ENCODE peak calls at places on chromosomes 1 and 21, in seven cellular contexts. S, O, W, N, Y, L and I are unnamed samples.

GRCh38 chr21:25385912-25386474 is 221.3 kb downstream of the MRPL39 start:
- DNase-seq in S (peak; percentile 64), O (no peak), W (no peak), N (peak; percentile 77), Y (peak; percentile 47), L (no peak), I (no peak)

GRCh38 chr1:17228619-17229018 is 20.3 kb upstream of the PADI3 start:
- DNase-seq in S (no peak), O (no peak), W (peak; percentile 40), N (no peak), Y (no peak), L (no peak), I (no peak)

GRCh38 chr1:106699436-106699835 is 357.0 kb upstream of the PRMT6 start:
- DNase-seq in S (no peak), O (no peak), W (no peak), N (no peak), Y (no peak), L (no peak), I (no peak)

GRCh38 chr1:201495447-201496295 is 11.3 kb downstream of the CSRP1 start:
- DNase-seq in S (no peak), O (peak; percentile 74), W (peak; percentile 63), N (peak; percentile 97), Y (no peak), L (peak; percentile 82), I (no peak)

GRCh38 chr1:94992161-94992560 is 65.3 kb upstream of the CNN3 start:
- DNase-seq in S (no peak), O (no peak), W (no peak), N (no peak), Y (no peak), L (no peak), I (no peak)

GRCh38 chr1:14602131-14602530 is 3.6 kb downstream of the KAZN start:
- DNase-seq in S (peak; percentile 17), O (peak; percentile 39), W (peak; percentile 22), N (peak; percentile 70), Y (no peak), L (no peak), I (no peak)

GRCh38 chr1:107530543-107530942 is 389.7 kb downstream of the NTNG1 start:
- DNase-seq in S (peak; percentile 13), O (no peak), W (no peak), N (no peak), Y (no peak), L (no peak), I (peak; percentile 12)

GRCh38 chr1:76867342-76868130 is at the start of gene ST6GALNAC5:
- DNase-seq in S (peak; percentile 16), O (no peak), W (no peak), N (peak; percentile 48), Y (no peak), L (no peak), I (no peak)

GRCh38 chr1:159197767-159198557 is 6.7 kb upstream of the ACKR1 start:
- DNase-seq in S (peak; percentile 76), O (peak; percentile 44), W (peak; percentile 42), N (peak; percentile 85), Y (peak; percentile 26), L (peak; percentile 31), I (peak; percentile 6)

GRCh38 chr1:228058172-228058980 is 24.1 kb upstream of the ARF1 start:
- DNase-seq in S (no peak), O (no peak), W (peak; percentile 21), N (no peak), Y (no peak), L (no peak), I (no peak)

GRCh38 chr1:48498096-48498791 is 26.2 kb upstream of the SPATA6 start:
- DNase-seq in S (peak; percentile 75), O (peak; percentile 76), W (peak; percentile 84), N (peak; percentile 86), Y (peak; percentile 48), L (peak; percentile 80), I (no peak)

GRCh38 chr1:46804027-46804889 is 5.4 kb downstream of the CYP4B1 start:
- DNase-seq in S (no peak), O (peak; percentile 52), W (no peak), N (no peak), Y (no peak), L (peak; percentile 40), I (no peak)

GRCh38 chr1:163346326-163346870 is 24.6 kb downstream of the NUF2 start:
- DNase-seq in S (no peak), O (no peak), W (no peak), N (no peak), Y (no peak), L (no peak), I (no peak)

GRCh38 chr1:117826551-117827078 is 102.8 kb downstream of the GDAP2 start:
- DNase-seq in S (peak; percentile 83), O (peak; percentile 44), W (no peak), N (peak; percentile 69), Y (peak; percentile 69), L (peak; percentile 27), I (peak; percentile 96)

GRCh38 chr1:87180682-87181081 is 148.0 kb upstream of the LMO4 start:
- DNase-seq in S (no peak), O (no peak), W (no peak), N (no peak), Y (no peak), L (peak; percentile 19), I (no peak)

GRCh38 chr1:27348861-27349783 is 7.3 kb downstream of the SYTL1 start:
- DNase-seq in S (peak; percentile 41), O (no peak), W (peak; percentile 83), N (peak; percentile 31), Y (no peak), L (no peak), I (no peak)

GRCh38 chr1:225866061-225866844 is 15.9 kb downstream of the TMEM63A start:
- DNase-seq in S (peak; percentile 83), O (no peak), W (no peak), N (peak; percentile 85), Y (peak; percentile 30), L (no peak), I (no peak)

GRCh38 chr1:66613187-66613586 is 79.2 kb downstream of the SGIP1 start:
- DNase-seq in S (peak; percentile 33), O (no peak), W (no peak), N (peak; percentile 27), Y (no peak), L (no peak), I (no peak)

GRCh38 chr1:110455151-110455550 is 4.2 kb downstream of the PROK1 start:
- DNase-seq in S (no peak), O (no peak), W (no peak), N (peak; percentile 10), Y (no peak), L (no peak), I (no peak)

GRCh38 chr1:156516821-156517220 is 16.2 kb upstream of the MEF2D start:
- DNase-seq in S (no peak), O (no peak), W (no peak), N (no peak), Y (no peak), L (no peak), I (no peak)

DNA sequence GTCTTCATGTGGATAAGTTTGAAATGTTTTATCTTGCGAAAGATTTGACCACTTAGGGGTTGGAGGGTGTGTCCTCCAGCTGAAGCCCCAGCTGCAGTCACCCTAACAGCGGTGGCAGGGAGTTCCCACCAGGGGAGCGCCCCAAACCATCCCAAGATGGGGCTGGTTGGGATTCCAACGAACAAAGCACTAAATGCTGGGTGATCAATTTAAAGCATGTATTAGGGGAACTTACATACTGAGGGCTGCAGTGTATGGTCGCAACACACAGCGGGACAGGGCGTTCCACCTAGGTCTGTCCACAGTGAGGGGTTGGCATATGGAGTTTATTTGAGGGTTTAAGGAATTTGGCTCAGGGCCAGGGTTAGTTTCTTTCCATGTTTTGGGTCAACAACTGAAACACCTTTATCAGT is 26.3 kb downstream of the SLC37A1 start:
- DNase-seq in S (no peak), O (no peak), W (no peak), N (no peak), Y (no peak), L (no peak), I (no peak)
- TF ChIP-seq CTCF in S (peak; percentile 12), O (no peak), W (no peak), N (peak; percentile 12), Y (no peak), L (no peak), I (peak; percentile 12)

GRCh38 chr1:55685560-55685959 is 470.4 kb upstream of the USP24 start:
- DNase-seq in S (no peak), O (peak; percentile 39), W (no peak), N (no peak), Y (no peak), L (peak; percentile 10), I (no peak)
- H3K4me3 ChIP-seq in S (no peak overlapping the region), O (no peak overlapping the region), W (no peak overlapping the region), N (no peak overlapping the region), Y (no peak overlapping the region), L (no peak overlapping the region), I (no peak overlapping the region)

GRCh38 chr1:32541064-32541566 is 1.9 kb downstream of the ZBTB8A start:
- DNase-seq in S (no peak), O (no peak), W (no peak), N (no peak), Y (no peak), L (no peak), I (no peak)

GRCh38 chr1:32538887-32539583 is at the start of gene ZBTB8A:
- DNase-seq in S (peak; percentile 66), O (peak; percentile 39), W (peak; percentile 67), N (peak; percentile 66), Y (no peak), L (peak; percentile 19), I (no peak)

GRCh38 chr1:32536764-32537163 is 2.5 kb upstream of the ZBTB8A start:
- DNase-seq in S (no peak), O (no peak), W (no peak), N (no peak), Y (no peak), L (no peak), I (no peak)

GRCh38 chr1:32540589-32540988 is 1.4 kb downstream of the ZBTB8A start:
- DNase-seq in S (no peak), O (no peak), W (no peak), N (no peak), Y (no peak), L (no peak), I (no peak)

DNA sequence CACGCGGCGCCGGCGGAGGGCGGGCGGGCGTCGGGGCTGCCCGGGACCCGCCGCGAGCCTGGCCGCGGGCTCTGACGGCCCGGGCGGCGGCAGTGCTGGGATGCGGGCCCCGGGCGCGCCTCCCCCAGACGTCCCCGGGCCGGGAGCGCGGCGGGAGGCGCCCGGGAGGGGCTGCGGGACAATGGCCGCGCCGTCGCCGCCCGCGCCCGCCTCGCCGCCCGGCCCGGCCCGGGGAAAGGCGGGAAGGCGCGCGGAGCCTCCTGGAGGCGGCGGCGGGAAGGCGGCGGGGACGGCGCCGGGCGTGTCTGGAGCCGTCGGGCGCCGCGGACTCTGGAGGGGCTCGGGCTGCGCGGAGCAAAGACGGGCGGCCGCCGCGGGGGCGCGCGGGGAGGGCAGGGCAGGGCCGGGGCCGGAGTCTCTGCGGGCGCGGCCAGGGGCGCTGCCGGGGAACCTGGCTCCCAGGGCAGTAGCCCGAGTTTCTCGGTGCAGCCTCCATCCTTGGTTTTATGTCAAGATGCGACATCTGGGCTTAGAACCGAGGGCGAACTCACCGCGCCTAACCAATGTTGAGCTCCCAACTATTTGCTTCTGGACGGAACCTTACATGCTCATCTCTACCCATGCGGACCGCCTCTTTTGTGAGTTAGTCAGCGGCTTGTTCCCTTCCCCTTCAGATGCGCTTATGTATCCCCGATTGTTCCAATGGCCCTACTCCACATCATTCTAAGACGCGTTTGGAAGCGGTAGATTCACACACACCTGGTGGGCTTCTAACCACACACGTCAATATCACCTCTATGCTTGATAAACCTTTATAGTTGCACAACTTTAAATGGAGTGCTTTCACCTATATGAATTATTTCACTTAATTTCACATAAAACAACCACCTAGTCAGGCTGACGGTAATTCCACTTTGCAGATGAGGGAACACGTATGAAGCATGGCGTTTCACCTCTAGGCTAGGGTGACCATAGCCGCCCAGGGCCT is 651 bp downstream of the ZBTB8A start:
- DNase-seq in S (peak; percentile 43), O (peak; percentile 29), W (peak; percentile 67), N (peak; percentile 48), Y (no peak), L (peak; percentile 38), I (no peak)
- TF ChIP-seq CTCF in S (no peak), O (peak; percentile 5), W (no peak), N (no peak), Y (no peak), L (no peak), I (no peak)

GRCh38 chr1:151012684-151013471 is 4.6 kb downstream of the PRUNE1 start:
- DNase-seq in S (no peak), O (no peak), W (peak; percentile 61), N (peak; percentile 75), Y (no peak), L (no peak), I (no peak)
- H3K4me3 ChIP-seq in S (no peak overlapping the region), O (no peak overlapping the region), W (no peak overlapping the region), N (no peak overlapping the region), Y (no peak overlapping the region), L (no peak overlapping the region), I (no peak overlapping the region)